ENCODE peak calls at places on chromosome 16, in five cellular contexts. One of them, this sample, is unnamed.

GRCh38 chr16:23712976-23713375 is at the start of gene ERN2:
- DNase-seq in A549: no peak
- DNase-seq in HFF-Myc: no peak
- DNase-seq in GM12865: no peak
- DNase-seq in adrenal gland: no peak
- DNase-seq in this sample: no peak

GRCh38 chr16:27426423-27427408 is 24.7 kb downstream of the IL21R start:
- DNase-seq in A549: no peak
- DNase-seq in HFF-Myc: peak; percentile 90
- DNase-seq in GM12865: peak; percentile 95
- DNase-seq in adrenal gland: peak; percentile 70
- DNase-seq in this sample: no peak

GRCh38 chr16:3643095-3643730 is 11.3 kb upstream of the DNASE1 start:
- DNase-seq in A549: no peak
- DNase-seq in HFF-Myc: no peak
- DNase-seq in GM12865: no peak
- DNase-seq in adrenal gland: no peak
- DNase-seq in this sample: no peak

GRCh38 chr16:69424935-69425784 is 741 bp downstream of the CYB5B start:
- DNase-seq in A549: no peak
- DNase-seq in HFF-Myc: no peak
- DNase-seq in GM12865: peak; percentile 64
- DNase-seq in adrenal gland: no peak
- DNase-seq in this sample: no peak

GRCh38 chr16:60166-60565 is 6.5 kb downstream of the SNRNP25 start:
- DNase-seq in A549: no peak
- DNase-seq in HFF-Myc: no peak
- DNase-seq in GM12865: no peak
- DNase-seq in adrenal gland: no peak
- DNase-seq in this sample: no peak

GRCh38 chr16:68993885-68994284 is 111.6 kb upstream of the HAS3 start:
- DNase-seq in A549: peak; percentile 58
- DNase-seq in HFF-Myc: peak; percentile 36
- DNase-seq in GM12865: no peak
- DNase-seq in adrenal gland: no peak
- DNase-seq in this sample: no peak

GRCh38 chr16:57315401-57315800 is 30.9 kb upstream of the PLLP start:
- DNase-seq in A549: no peak
- DNase-seq in HFF-Myc: no peak
- DNase-seq in GM12865: no peak
- DNase-seq in adrenal gland: no peak
- DNase-seq in this sample: no peak

GRCh38 chr16:27547134-27547533 is 2.6 kb downstream of the GTF3C1 start:
- DNase-seq in A549: no peak
- DNase-seq in HFF-Myc: peak; percentile 37
- DNase-seq in GM12865: peak; percentile 30
- DNase-seq in adrenal gland: no peak
- DNase-seq in this sample: no peak

GRCh38 chr16:70553175-70553574 is 29.6 kb downstream of the SF3B3 start:
- DNase-seq in A549: no peak
- DNase-seq in HFF-Myc: no peak
- DNase-seq in GM12865: no peak
- DNase-seq in adrenal gland: no peak
- DNase-seq in this sample: no peak

GRCh38 chr16:53041196-53041977 is 11.3 kb downstream of the CHD9NB start:
- DNase-seq in A549: no peak
- DNase-seq in HFF-Myc: no peak
- DNase-seq in GM12865: peak; percentile 43
- DNase-seq in adrenal gland: no peak
- DNase-seq in this sample: no peak

GRCh38 chr16:75754126-75754525 is 27.8 kb upstream of the CPHXL start:
- DNase-seq in A549: no peak
- DNase-seq in HFF-Myc: peak; percentile 10
- DNase-seq in GM12865: no peak
- DNase-seq in adrenal gland: no peak
- DNase-seq in this sample: peak; percentile 59

GRCh38 chr16:71421911-71422310 is 19.9 kb downstream of the TLE7 start:
- DNase-seq in A549: peak; percentile 51
- DNase-seq in HFF-Myc: no peak
- DNase-seq in GM12865: peak; percentile 47
- DNase-seq in adrenal gland: no peak
- DNase-seq in this sample: no peak

GRCh38 chr16:931171-931570 is 39.6 kb downstream of the LMF1 start:
- DNase-seq in A549: no peak
- DNase-seq in HFF-Myc: no peak
- DNase-seq in GM12865: no peak
- DNase-seq in adrenal gland: no peak
- DNase-seq in this sample: no peak

GRCh38 chr16:64370112-64370511 is 751.8 kb downstream of the CDH11 start:
- DNase-seq in A549: no peak
- DNase-seq in HFF-Myc: no peak
- DNase-seq in GM12865: no peak
- DNase-seq in adrenal gland: no peak
- DNase-seq in this sample: no peak

GRCh38 chr16:28951410-28951943 is 740 bp downstream of the NFATC2IP start:
- DNase-seq in A549: no peak
- DNase-seq in HFF-Myc: no peak
- DNase-seq in GM12865: peak; percentile 59
- DNase-seq in adrenal gland: peak; percentile 35
- DNase-seq in this sample: no peak

GRCh38 chr16:58733248-58733670 is 857 bp downstream of the GOT2 start:
- DNase-seq in A549: no peak
- DNase-seq in HFF-Myc: no peak
- DNase-seq in GM12865: peak; percentile 4
- DNase-seq in adrenal gland: peak; percentile 53
- DNase-seq in this sample: no peak

GRCh38 chr16:2822158-2822495 is 5.1 kb downstream of the PRSS21 start:
- DNase-seq in A549: no peak
- DNase-seq in HFF-Myc: no peak
- DNase-seq in GM12865: no peak
- DNase-seq in adrenal gland: no peak
- DNase-seq in this sample: no peak

GRCh38 chr16:11118479-11118878 is 137.5 kb downstream of the SOCS1 start:
- DNase-seq in A549: no peak
- DNase-seq in HFF-Myc: no peak
- DNase-seq in GM12865: no peak
- DNase-seq in adrenal gland: no peak
- DNase-seq in this sample: no peak

GRCh38 chr16:69523571-69523970 is 42.2 kb upstream of the NFAT5 start:
- DNase-seq in A549: no peak
- DNase-seq in HFF-Myc: no peak
- DNase-seq in GM12865: no peak
- DNase-seq in adrenal gland: no peak
- DNase-seq in this sample: no peak

GRCh38 chr16:20814761-20815160 is 8.4 kb downstream of the REXO5 start:
- DNase-seq in A549: no peak
- DNase-seq in HFF-Myc: no peak
- DNase-seq in GM12865: peak; percentile 67
- DNase-seq in adrenal gland: no peak
- DNase-seq in this sample: no peak

GRCh38 chr16:81558444-81559175 is 114.0 kb downstream of the CMIP start:
- DNase-seq in A549: peak; percentile 86
- DNase-seq in HFF-Myc: no peak
- DNase-seq in GM12865: no peak
- DNase-seq in adrenal gland: no peak
- DNase-seq in this sample: peak; percentile 23

GRCh38 chr16:19507882-19508281 is 14.0 kb downstream of the GDE1 start:
- DNase-seq in A549: no peak
- DNase-seq in HFF-Myc: no peak
- DNase-seq in GM12865: no peak
- DNase-seq in adrenal gland: no peak
- DNase-seq in this sample: no peak

GRCh38 chr16:1763521-1764511 is 7.5 kb downstream of the NME3 start:
- DNase-seq in A549: no peak
- DNase-seq in HFF-Myc: no peak
- DNase-seq in GM12865: no peak
- DNase-seq in adrenal gland: no peak
- DNase-seq in this sample: no peak

GRCh38 chr16:10738231-10739077 is 5.2 kb upstream of the NUBP1 start:
- DNase-seq in A549: peak; percentile 14
- DNase-seq in HFF-Myc: no peak
- DNase-seq in GM12865: peak; percentile 93
- DNase-seq in adrenal gland: peak; percentile 92
- DNase-seq in this sample: no peak

GRCh38 chr16:72198021-72198420 is 26.1 kb upstream of the PMFBP1 start:
- DNase-seq in A549: no peak
- DNase-seq in HFF-Myc: peak; percentile 71
- DNase-seq in GM12865: no peak
- DNase-seq in adrenal gland: peak; percentile 27
- DNase-seq in this sample: no peak

GRCh38 chr16:57600952-57601580 is 27.4 kb upstream of the ADGRG1 start:
- DNase-seq in A549: no peak
- DNase-seq in HFF-Myc: no peak
- DNase-seq in GM12865: no peak
- DNase-seq in adrenal gland: peak; percentile 5
- DNase-seq in this sample: no peak

GRCh38 chr16:85429776-85430522 is 183.2 kb upstream of the GSE1 start:
- DNase-seq in A549: no peak
- DNase-seq in HFF-Myc: no peak
- DNase-seq in GM12865: no peak
- DNase-seq in adrenal gland: no peak
- DNase-seq in this sample: no peak

GRCh38 chr16:85433477-85433876 is 179.6 kb upstream of the GSE1 start:
- DNase-seq in A549: no peak
- DNase-seq in HFF-Myc: no peak
- DNase-seq in GM12865: no peak
- DNase-seq in adrenal gland: no peak
- DNase-seq in this sample: no peak

GRCh38 chr16:85431431-85432124 is 181.5 kb upstream of the GSE1 start:
- DNase-seq in A549: no peak
- DNase-seq in HFF-Myc: no peak
- DNase-seq in GM12865: no peak
- DNase-seq in adrenal gland: no peak
- DNase-seq in this sample: no peak

GRCh38 chr16:85430523-85431381 is 182.4 kb upstream of the GSE1 start:
- DNase-seq in A549: no peak
- DNase-seq in HFF-Myc: no peak
- DNase-seq in GM12865: no peak
- DNase-seq in adrenal gland: no peak
- DNase-seq in this sample: no peak

GRCh38 chr16:85432606-85433005 is 180.5 kb upstream of the GSE1 start:
- DNase-seq in A549: no peak
- DNase-seq in HFF-Myc: no peak
- DNase-seq in GM12865: no peak
- DNase-seq in adrenal gland: no peak
- DNase-seq in this sample: no peak
- TF ChIP-seq CTCF in A549: no peak
- TF ChIP-seq CTCF in HFF-Myc: no peak
- TF ChIP-seq CTCF in GM12865: no peak
- TF ChIP-seq CTCF in adrenal gland: no peak
- TF ChIP-seq CTCF in this sample: no peak

GRCh38 chr16:30561212-30561816 is 3.1 kb upstream of the ZNF764 start:
- DNase-seq in A549: no peak
- DNase-seq in HFF-Myc: no peak
- DNase-seq in GM12865: no peak
- DNase-seq in adrenal gland: peak; percentile 43
- DNase-seq in this sample: no peak
- H3K4me3 ChIP-seq in A549: peak overlapping the region; percentile 45
- H3K4me3 ChIP-seq in HFF-Myc: no peak overlapping the region
- H3K4me3 ChIP-seq in GM12865: no peak overlapping the region
- H3K4me3 ChIP-seq in adrenal gland: no peak overlapping the region
- H3K4me3 ChIP-seq in this sample: no peak overlapping the region

GRCh38 chr16:15775663-15776304 is 81.0 kb downstream of the MYH11 start:
- DNase-seq in A549: no peak
- DNase-seq in HFF-Myc: no peak
- DNase-seq in GM12865: no peak
- DNase-seq in adrenal gland: no peak
- DNase-seq in this sample: no peak

GRCh38 chr16:15776572-15776971 is 80.3 kb downstream of the MYH11 start:
- DNase-seq in A549: no peak
- DNase-seq in HFF-Myc: no peak
- DNase-seq in GM12865: no peak
- DNase-seq in adrenal gland: no peak
- DNase-seq in this sample: no peak

GRCh38 chr16:15778204-15778743 is 78.6 kb downstream of the MYH11 start:
- DNase-seq in A549: no peak
- DNase-seq in HFF-Myc: no peak
- DNase-seq in GM12865: no peak
- DNase-seq in adrenal gland: no peak
- DNase-seq in this sample: no peak

GRCh38 chr16:15778999-15779614 is 77.7 kb downstream of the MYH11 start:
- DNase-seq in A549: no peak
- DNase-seq in HFF-Myc: no peak
- DNase-seq in GM12865: no peak
- DNase-seq in adrenal gland: no peak
- DNase-seq in this sample: no peak

DNA sequence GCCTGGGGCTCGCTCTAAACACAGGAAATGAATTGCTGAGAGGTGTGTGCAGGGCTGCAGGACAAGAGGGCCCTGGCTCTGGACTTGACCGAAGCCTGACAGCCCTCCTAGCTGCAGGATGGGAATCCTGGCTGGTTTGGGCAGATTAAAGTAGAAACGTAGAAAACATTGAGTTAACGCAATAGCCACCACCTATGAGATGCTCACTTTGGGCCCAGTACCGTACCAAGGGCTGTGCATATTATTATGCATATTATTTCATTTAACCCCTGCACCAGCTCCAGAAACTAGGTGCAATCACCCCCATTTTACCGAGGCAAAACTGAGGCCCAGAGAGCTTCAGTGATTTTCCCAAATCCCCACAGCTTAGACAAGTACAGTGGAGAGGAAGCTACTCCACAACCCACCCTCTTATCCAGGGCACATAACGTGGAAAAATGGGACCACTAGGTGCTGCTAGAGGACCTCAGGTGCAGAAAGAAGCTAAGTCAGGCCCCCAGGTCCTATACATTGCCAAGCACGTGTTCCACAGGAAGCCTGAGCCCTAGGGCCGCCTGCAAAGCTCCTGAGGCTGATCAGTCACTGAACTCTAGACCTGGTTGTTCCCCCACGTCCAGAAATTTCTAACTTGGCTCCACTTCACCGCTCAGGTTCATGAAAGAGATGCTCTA is 79.2 kb downstream of the MYH11 start:
- DNase-seq in A549: peak; percentile 74
- DNase-seq in HFF-Myc: peak; percentile 42
- DNase-seq in GM12865: peak; percentile 68
- DNase-seq in adrenal gland: no peak
- DNase-seq in this sample: peak; percentile 27
- TF ChIP-seq CTCF in A549: peak; percentile 77
- TF ChIP-seq CTCF in HFF-Myc: peak; percentile 67
- TF ChIP-seq CTCF in GM12865: peak; percentile 60
- TF ChIP-seq CTCF in adrenal gland: peak; percentile 7
- TF ChIP-seq CTCF in this sample: peak; percentile 45

GRCh38 chr16:79593074-79593531 is 7.4 kb downstream of the MAF start:
- DNase-seq in A549: no peak
- DNase-seq in HFF-Myc: no peak
- DNase-seq in GM12865: no peak
- DNase-seq in adrenal gland: peak; percentile 45
- DNase-seq in this sample: no peak
- H3K4me3 ChIP-seq in A549: no peak overlapping the region
- H3K4me3 ChIP-seq in HFF-Myc: no peak overlapping the region
- H3K4me3 ChIP-seq in GM12865: no peak overlapping the region
- H3K4me3 ChIP-seq in adrenal gland: no peak overlapping the region
- H3K4me3 ChIP-seq in this sample: no peak overlapping the region

GRCh38 chr16:67305216-67306071 is 21.1 kb downstream of the KCTD19 start:
- DNase-seq in A549: no peak
- DNase-seq in HFF-Myc: no peak
- DNase-seq in GM12865: no peak
- DNase-seq in adrenal gland: no peak
- DNase-seq in this sample: no peak
- TF ChIP-seq CTCF in A549: no peak
- TF ChIP-seq CTCF in HFF-Myc: no peak
- TF ChIP-seq CTCF in GM12865: no peak
- TF ChIP-seq CTCF in adrenal gland: no peak
- TF ChIP-seq CTCF in this sample: no peak